ENCODE peak calls at places on chromosomes 5 and 9, in nine cellular contexts. Z, X, K, P, A, Y, R, T and E are unnamed samples.

GRCh38 chr5:155017610-155018009 is 4.1 kb downstream of the KIF4B start:
- DNase-seq in K (no peak), Z (no peak), A (no peak), T (peak; percentile 53), R (no peak), X (no peak), Y (no peak), P (no peak), E (no peak)

GRCh38 chr5:123429993-123430392 is 6.8 kb upstream of the CEP120 start:
- DNase-seq in K (peak; percentile 87), X (peak; percentile 46), T (no peak), A (peak; percentile 99), Z (no peak), P (no peak), Y (no peak), R (peak; percentile 83), E (no peak)

GRCh38 chr5:104178066-104178465 is 615.5 kb upstream of the NUDT12 start:
- DNase-seq in T (no peak), X (no peak), K (no peak), A (no peak), Z (no peak), R (no peak), P (no peak), Y (no peak), E (no peak)

GRCh38 chr5:172133359-172134029 is 54.5 kb downstream of the STK10 start:
- DNase-seq in P (no peak), Y (no peak), R (peak; percentile 84), K (peak; percentile 96), T (no peak), Z (peak; percentile 53), X (no peak), A (peak; percentile 93), E (no peak)

GRCh38 chr5:66171349-66172344 is 27.5 kb downstream of the SREK1 start:
- DNase-seq in Z (no peak), K (peak; percentile 59), R (peak; percentile 63), Y (peak; percentile 56), X (peak; percentile 41), A (peak; percentile 49), T (no peak), P (no peak), E (no peak)

GRCh38 chr5:39178171-39178570 is 41.2 kb downstream of the FYB1 start:
- DNase-seq in T (no peak), K (peak; percentile 37), X (no peak), P (no peak), A (no peak), Z (no peak), Y (no peak), R (no peak), E (no peak)

GRCh38 chr9:110308504-110309109 is 29.1 kb downstream of the TXNDC8 start:
- DNase-seq in Y (no peak), Z (no peak), P (no peak), A (no peak), X (no peak), R (no peak), K (no peak), T (no peak), E (no peak)

GRCh38 chr9:124285903-124286291 is 28.1 kb downstream of the NEK6 start:
- DNase-seq in A (no peak), R (peak; percentile 98), Y (no peak), Z (peak; percentile 40), K (peak; percentile 99), P (no peak), X (peak; percentile 49), T (peak; percentile 81), E (no peak)

GRCh38 chr5:126971455-126972019 is 58.8 kb downstream of the MARCHF3 start:
- DNase-seq in A (no peak), X (no peak), R (no peak), P (no peak), Y (no peak), K (no peak), Z (no peak), T (no peak), E (no peak)

GRCh38 chr5:17309462-17309861 is 92.0 kb downstream of the BASP1 start:
- DNase-seq in A (no peak), P (no peak), Z (no peak), T (no peak), K (no peak), Y (no peak), X (no peak), R (no peak), E (no peak)

GRCh38 chr9:137479315-137479861 is 20.3 kb upstream of the NSMF start:
- DNase-seq in Z (no peak), K (no peak), R (peak; percentile 54), X (no peak), P (no peak), Y (no peak), T (no peak), A (no peak), E (no peak)

GRCh38 chr9:137243626-137244485 is 2.8 kb downstream of the TUBB4B start:
- DNase-seq in A (peak; percentile 38), X (no peak), R (no peak), T (no peak), P (no peak), Y (no peak), K (no peak), Z (no peak), E (no peak)

GRCh38 chr9:120214331-120214730 is 365.6 kb downstream of the CDK5RAP2 start:
- DNase-seq in Z (no peak), K (no peak), X (no peak), P (no peak), Y (no peak), T (no peak), A (no peak), R (no peak), E (no peak)

GRCh38 chr5:139708877-139709586 is 60.9 kb downstream of the CXXC5 start:
- DNase-seq in Y (peak; percentile 50), K (peak; percentile 76), T (peak; percentile 66), R (peak; percentile 85), A (no peak), Z (peak; percentile 44), X (no peak), P (no peak), E (no peak)

GRCh38 chr5:73446631-73447233 is 1.8 kb downstream of the FOXD1 start:
- DNase-seq in T (no peak), P (no peak), Y (no peak), A (peak; percentile 36), Z (no peak), R (peak; percentile 17), X (no peak), K (no peak), E (no peak)

GRCh38 chr5:61217251-61217650 is 55.0 kb upstream of the SMIM15 start:
- DNase-seq in A (no peak), X (no peak), R (no peak), Y (no peak), P (no peak), T (no peak), K (no peak), Z (no peak), E (no peak)

GRCh38 chr9:69273162-69273561 is 51.9 kb upstream of the ENTREP1 start:
- DNase-seq in A (no peak), R (no peak), P (no peak), Y (peak; percentile 91), T (no peak), X (no peak), K (peak; percentile 8), Z (no peak), E (no peak)

DNA sequence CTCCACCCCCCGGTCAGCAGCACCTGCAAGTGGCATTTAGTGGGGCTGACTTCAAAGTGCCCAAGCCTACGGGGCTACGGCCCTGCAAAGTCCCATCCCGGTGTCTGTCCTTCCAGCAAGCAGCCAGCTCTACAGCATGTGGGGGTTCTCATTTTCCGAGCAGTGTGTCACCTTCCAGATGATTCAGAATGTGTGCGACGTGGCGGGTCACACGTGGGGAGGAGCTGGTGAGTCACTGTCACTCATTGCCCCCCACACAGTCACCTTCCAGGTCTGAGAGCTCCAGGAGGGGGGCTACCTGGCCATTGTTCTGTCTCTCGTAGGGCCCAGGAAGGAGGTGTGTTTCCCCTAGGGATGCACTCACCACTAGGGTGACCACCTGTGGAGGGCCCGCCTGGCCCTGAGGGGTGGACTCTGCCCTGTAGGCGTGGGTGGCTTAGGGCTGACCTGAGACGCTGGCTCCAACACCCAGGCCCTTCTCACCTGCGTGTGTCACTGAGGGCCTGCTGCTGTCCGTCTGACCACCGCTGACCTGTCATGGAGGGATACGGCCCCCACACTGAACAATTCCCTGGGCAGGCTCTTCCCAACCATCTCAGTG is 70.2 kb downstream of the SEMA4D start:
- DNase-seq in A (no peak), T (peak; percentile 58), X (no peak), Y (no peak), Z (peak; percentile 72), R (no peak), P (no peak), K (no peak), E (no peak)
- TF ChIP-seq CTCF in A (no peak), T (no peak), X (no peak), Y (no peak), Z (no peak), R (no peak), P (no peak), K (no peak), E (no peak)

GRCh38 chr9:70392850-70393249 is 21.6 kb downstream of the KLF9 start:
- DNase-seq in P (no peak), R (no peak), K (no peak), T (no peak), A (no peak), X (no peak), Z (no peak), Y (no peak), E (no peak)

GRCh38 chr9:70390922-70391321 is 23.5 kb downstream of the KLF9 start:
- DNase-seq in P (no peak), R (peak; percentile 58), Y (no peak), A (peak; percentile 6), K (peak; percentile 50), Z (no peak), X (no peak), T (no peak), E (no peak)

GRCh38 chr9:70389188-70389587 is 25.3 kb downstream of the KLF9 start:
- DNase-seq in R (no peak), P (no peak), A (no peak), Y (no peak), Z (no peak), X (no peak), T (no peak), K (no peak), E (no peak)

GRCh38 chr9:70389642-70390266 is 24.7 kb downstream of the KLF9 start:
- DNase-seq in A (peak; percentile 29), Y (peak; percentile 71), X (no peak), K (peak; percentile 57), R (peak; percentile 60), Z (no peak), P (no peak), T (no peak), E (no peak)

GRCh38 chr9:70392189-70392588 is 22.3 kb downstream of the KLF9 start:
- DNase-seq in T (no peak), Y (no peak), X (peak; percentile 4), K (no peak), Z (no peak), R (no peak), A (peak; percentile 18), P (no peak), E (no peak)
- TF ChIP-seq CTCF in T (no peak), Y (peak; percentile 32), X (no peak), K (no peak), Z (peak; percentile 19), R (peak; percentile 31), A (peak; percentile 13), P (no peak), E (peak; percentile 46)

GRCh38 chr5:6900247-6900646 is 187.0 kb downstream of the TENT4A start:
- DNase-seq in R (no peak), T (no peak), Y (no peak), Z (no peak), K (no peak), A (no peak), X (no peak), P (no peak), E (no peak)
- TF ChIP-seq CTCF in R (no peak), T (no peak), Y (no peak), Z (no peak), K (no peak), A (no peak), X (no peak), P (no peak), E (no peak)

GRCh38 chr5:82010696-82011095 is 38.9 kb downstream of the ATG10 start:
- DNase-seq in X (no peak), R (no peak), T (no peak), P (no peak), K (no peak), A (no peak), Y (no peak), Z (no peak), E (no peak)
- TF ChIP-seq CTCF in X (no peak), R (no peak), T (no peak), P (no peak), K (no peak), A (no peak), Y (no peak), Z (no peak), E (no peak)